ENCODE peak calls at places on chromosomes 16 and 17, in six cellular contexts. X, P, U, N, V and D are unnamed samples.

GRCh38 chr17:14297161-14297851 is 3.6 kb upstream of the HS3ST3B1 start:
- DNase-seq in X (peak), P (no peak), U (peak), N (no peak), V (no peak), D (no peak)

GRCh38 chr16:69412287-69412686 is 12.1 kb upstream of the CYB5B start:
- DNase-seq in X (no peak), P (no peak), U (no peak), N (peak), V (no peak), D (no peak)

GRCh38 chr17:38428150-38428642 is at the start of gene ARHGAP23:
- DNase-seq in X (peak), P (peak), U (peak), N (peak), V (no peak), D (peak)

GRCh38 chr17:81386646-81387234 is 8.5 kb upstream of the BAHCC1 start:
- DNase-seq in X (peak), P (peak), U (no peak), N (no peak), V (no peak), D (no peak)

GRCh38 chr16:20862162-20862960 is 37.8 kb downstream of the DCUN1D3 start:
- DNase-seq in X (no peak), P (no peak), U (peak), N (no peak), V (no peak), D (no peak)

GRCh38 chr17:9370464-9370863 is 205.2 kb downstream of the STX8 start:
- DNase-seq in X (no peak), P (no peak), U (no peak), N (no peak), V (peak), D (no peak)

GRCh38 chr17:1179635-1180433 is at the start of gene ABR:
- DNase-seq in X (peak), P (peak), U (peak), N (peak), V (no peak), D (peak)

GRCh38 chr17:68301438-68301959 is 10.2 kb downstream of the ARSG start:
- DNase-seq in X (no peak), P (no peak), U (no peak), N (no peak), V (no peak), D (no peak)

GRCh38 chr17:41784207-41784744 is 2.2 kb downstream of the JUP start:
- DNase-seq in X (no peak), P (peak), U (no peak), N (peak), V (peak), D (no peak)

GRCh38 chr17:30380106-30380420 is 1.3 kb downstream of the CPD start:
- DNase-seq in X (no peak), P (no peak), U (no peak), N (peak), V (no peak), D (no peak)

GRCh38 chr16:23410176-23410575 is 42.8 kb downstream of the COG7 start:
- DNase-seq in X (no peak), P (no peak), U (no peak), N (no peak), V (no peak), D (no peak)

GRCh38 chr17:44014437-44015172 is at the start of gene TMEM101:
- DNase-seq in X (peak), P (peak), U (peak), N (peak), V (peak), D (peak)

GRCh38 chr17:50533720-50534148 is 1.2 kb downstream of the EPN3 start:
- DNase-seq in X (peak), P (peak), U (peak), N (no peak), V (peak), D (no peak)

GRCh38 chr17:40735016-40735415 is 20.1 kb downstream of the KRT25 start:
- DNase-seq in X (no peak), P (no peak), U (no peak), N (peak), V (no peak), D (no peak)

GRCh38 chr16:25988882-25989281 is 297.1 kb downstream of the HS3ST4 start:
- DNase-seq in X (no peak), P (no peak), U (no peak), N (no peak), V (no peak), D (no peak)

GRCh38 chr16:21218135-21218534 is 6.8 kb upstream of the ZP2 start:
- DNase-seq in X (no peak), P (no peak), U (no peak), N (peak), V (no peak), D (no peak)

GRCh38 chr17:7262192-7263070 is at the start of gene CLDN7:
- DNase-seq in X (no peak), P (no peak), U (peak), N (peak), V (no peak), D (no peak)

GRCh38 chr17:38598536-38598935 is 7.2 kb downstream of the SRCIN1 start:
- DNase-seq in X (peak), P (no peak), U (no peak), N (peak), V (peak), D (no peak)

GRCh38 chr17:42895185-42895555 is 5.4 kb upstream of the G6PC1 start:
- DNase-seq in X (peak), P (peak), U (no peak), N (peak), V (peak), D (peak)

GRCh38 chr16:68590201-68590994 is 51.3 kb downstream of the ZFP90 start:
- DNase-seq in X (peak), P (peak), U (peak), N (peak), V (peak), D (no peak)

GRCh38 chr17:39623356-39623950 is 3.3 kb upstream of the PPP1R1B start:
- DNase-seq in X (peak), P (peak), U (peak), N (peak), V (peak), D (peak)